ENCODE peak calls at places on chromosome 9, in six cellular contexts. M is tibial nerve, X is body of pancreas, B is aorta, L is breast epithelium, U is Peyer's patch. G is an unnamed sample. For H3K4me1, the result is how much of the 10 kb centered on the place peaks cover.

GRCh38 chr9:9949948-9950347 is 662.9 kb downstream of the PTPRD start:
- DNase-seq in M (no peak), X (no peak), B (no peak), L (no peak), U (no peak), G (no peak)

GRCh38 chr9:93813221-93813620 is 141.9 kb downstream of the BARX1 start:
- DNase-seq in M (no peak), X (no peak), B (no peak), L (no peak), U (no peak), G (no peak)

GRCh38 chr9:135802876-135803419 is 101.0 kb downstream of the KCNT1 start:
- DNase-seq in M (no peak), X (no peak), B (no peak), L (no peak), U (no peak), G (no peak)

GRCh38 chr9:108654566-108654965 is 201.2 kb downstream of the ACTL7B start:
- DNase-seq in M (no peak), X (no peak), B (no peak), L (no peak), U (no peak), G (no peak)

GRCh38 chr9:134469041-134469875 is 143.0 kb downstream of the RXRA start:
- DNase-seq in M (no peak), X (no peak), B (peak), L (no peak), U (no peak), G (no peak)

GRCh38 chr9:107480386-107480789 is 9.2 kb downstream of the KLF4 start:
- DNase-seq in M (peak), X (no peak), B (peak), L (peak), U (peak), G (no peak)

GRCh38 chr9:109652112-109652511 is 127.9 kb upstream of the PALM2AKAP2 start:
- DNase-seq in M (no peak), X (no peak), B (no peak), L (no peak), U (no peak), G (no peak)

GRCh38 chr9:93122721-93123221 is 11.3 kb downstream of the NINJ1 start:
- DNase-seq in M (no peak), X (peak), B (peak), L (no peak), U (peak), G (no peak)

GRCh38 chr9:130845901-130846381 is 10.9 kb downstream of the ABL1 start:
- DNase-seq in M (no peak), X (no peak), B (no peak), L (no peak), U (no peak), G (no peak)

GRCh38 chr9:15541862-15542261 is 11.0 kb upstream of the CCDC171 start:
- DNase-seq in M (no peak), X (no peak), B (no peak), L (no peak), U (no peak), G (no peak)

GRCh38 chr9:35904966-35905781 is 828 bp upstream of the HRCT1 start:
- DNase-seq in M (no peak), X (no peak), B (no peak), L (no peak), U (peak), G (no peak)
- H3K4me1 ChIP-seq in M (half or more), X (half or more), B (under half), L (under half), U (under half), G (under half)

GRCh38 chr9:23153058-23153457 is 673.0 kb downstream of the ELAVL2 start:
- DNase-seq in M (no peak), X (no peak), B (no peak), L (no peak), U (no peak), G (no peak)
- H3K4me1 ChIP-seq in M (under half), X (under half), B (under half), L (under half), U (under half), G (under half)

GRCh38 chr9:26746357-26747072 is 146.1 kb downstream of the CAAP1 start:
- DNase-seq in M (no peak), X (no peak), B (no peak), L (no peak), U (peak), G (peak)
- H3K4me1 ChIP-seq in M (under half), X (under half), B (under half), L (under half), U (under half), G (under half)

DNA sequence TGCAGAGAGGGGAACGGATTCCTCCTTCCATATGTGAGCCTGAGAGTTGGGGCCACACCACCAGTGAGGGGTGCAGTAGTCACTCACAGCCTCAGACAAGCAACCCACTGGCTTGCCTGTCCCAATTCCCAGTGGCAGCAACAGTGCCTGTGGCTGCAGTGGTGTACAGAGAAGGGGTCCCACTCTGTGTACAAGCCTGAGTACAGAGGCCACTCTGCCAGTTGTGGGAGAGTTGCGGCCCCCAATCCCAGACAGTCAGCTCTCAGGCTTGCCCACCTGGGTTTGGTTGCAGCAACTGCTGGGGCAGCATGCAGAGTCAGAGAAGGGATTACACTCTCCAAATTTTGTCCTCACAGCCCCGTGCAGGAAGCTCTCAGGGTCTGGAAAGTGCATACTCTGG is 133.2 kb upstream of the RFX3 start:
- DNase-seq in M (no peak), X (no peak), B (no peak), L (no peak), U (no peak), G (no peak)
- H3K4me1 ChIP-seq in M (under half), X (under half), B (under half), L (under half), U (under half), G (under half)

DNA sequence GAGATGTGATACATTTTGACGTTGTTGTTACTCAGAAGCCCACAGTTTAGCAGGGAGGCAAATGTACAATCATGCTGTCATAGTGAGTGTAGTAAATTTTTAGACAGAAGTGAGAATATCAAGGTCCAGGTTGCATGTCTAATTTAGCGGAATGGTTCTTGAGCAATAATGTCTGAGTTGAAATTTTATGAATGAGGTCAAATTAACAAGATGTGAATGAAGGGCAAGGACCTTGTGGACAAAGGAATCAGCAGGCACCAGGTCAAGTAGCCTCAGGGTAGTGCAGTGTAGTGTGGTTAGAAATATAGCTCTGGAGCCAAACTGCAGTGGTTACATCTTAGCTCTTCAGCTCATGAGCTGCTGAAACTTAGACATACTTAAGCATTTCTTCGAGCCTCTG is 36.2 kb downstream of the TNFSF8 start:
- DNase-seq in M (no peak), X (no peak), B (no peak), L (no peak), U (no peak), G (no peak)
- H3K4me1 ChIP-seq in M (under half), X (under half), B (under half), L (under half), U (under half), G (under half)

GRCh38 chr9:98316445-98317133 is 61.1 kb upstream of the TBC1D2 start:
- DNase-seq in M (no peak), X (no peak), B (no peak), L (no peak), U (no peak), G (no peak)

GRCh38 chr9:98312365-98312764 is 56.9 kb upstream of the TBC1D2 start:
- DNase-seq in M (no peak), X (no peak), B (no peak), L (no peak), U (no peak), G (no peak)

GRCh38 chr9:98315551-98316060 is 60.2 kb upstream of the TBC1D2 start:
- DNase-seq in M (peak), X (peak), B (peak), L (peak), U (peak), G (peak)

GRCh38 chr9:98315067-98315453 is 59.6 kb upstream of the TBC1D2 start:
- DNase-seq in M (no peak), X (no peak), B (no peak), L (no peak), U (no peak), G (no peak)

GRCh38 chr9:98314381-98315066 is 59.1 kb upstream of the TBC1D2 start:
- DNase-seq in M (no peak), X (no peak), B (no peak), L (no peak), U (no peak), G (no peak)
- H3K4me1 ChIP-seq in M (under half), X (under half), B (under half), L (under half), U (under half), G (under half)

DNA sequence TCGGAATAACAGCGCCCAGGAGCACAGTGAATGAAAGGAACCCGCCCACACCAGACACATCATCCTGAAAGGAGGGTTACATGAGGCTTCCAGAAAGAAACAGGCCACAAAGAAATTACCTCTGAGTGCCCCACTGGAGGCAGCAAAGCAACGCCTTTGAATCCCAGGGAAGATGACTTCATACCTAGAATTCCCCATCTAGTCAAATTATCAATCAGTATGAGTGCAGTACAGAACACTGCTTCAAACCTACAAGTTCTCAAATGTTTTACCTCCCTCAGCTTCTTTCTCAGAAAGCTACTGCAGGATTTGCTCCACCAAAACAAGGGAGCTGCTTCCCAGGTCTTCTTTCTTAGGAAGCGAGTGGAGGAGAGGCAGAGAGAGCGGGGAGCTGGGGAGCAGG is 87.2 kb downstream of the SEMA4D start:
- DNase-seq in M (no peak), X (no peak), B (no peak), L (no peak), U (no peak), G (no peak)
- H3K4me1 ChIP-seq in M (under half), X (under half), B (under half), L (under half), U (under half), G (under half)